ENCODE peak calls at places on chromosomes 3 and 15, in five cellular contexts. Z is DND-41, B is Peyer's patch, O is tibial artery, L is lower lobe of right lung. T is an unnamed sample.

GRCh38 chr3:129966876-129967275 is 7.6 kb upstream of the TRH start:
- DNase-seq in Z (no peak), B (no peak), O (no peak), L (no peak), T (no peak)

GRCh38 chr15:101043911-101044624 is 124.9 kb downstream of the LRRK1 start:
- DNase-seq in Z (no peak), B (peak; percentile 14), O (peak; percentile 12), L (peak; percentile 8), T (no peak)

GRCh38 chr15:61556037-61556648 is 327.0 kb upstream of the RORA start:
- DNase-seq in Z (no peak), B (no peak), O (no peak), L (no peak), T (no peak)

GRCh38 chr3:177300039-177300833 is 103.0 kb upstream of the TBL1XR1 start:
- DNase-seq in Z (no peak), B (no peak), O (peak; percentile 36), L (no peak), T (peak; percentile 56)

GRCh38 chr3:76991165-76991564 is 48.7 kb upstream of the ROBO2 start:
- DNase-seq in Z (no peak), B (no peak), O (no peak), L (no peak), T (no peak)

GRCh38 chr3:107987036-107987557 is 103.7 kb downstream of the CD47 start:
- DNase-seq in Z (no peak), B (peak; percentile 35), O (peak; percentile 92), L (peak; percentile 72), T (peak; percentile 81)

GRCh38 chr3:20043398-20043797 is 3.2 kb downstream of the KAT2B start:
- DNase-seq in Z (peak; percentile 72), B (peak; percentile 85), O (peak; percentile 89), L (peak; percentile 92), T (peak; percentile 90)

GRCh38 chr15:101445562-101446526 is 43.7 kb downstream of the PCSK6 start:
- DNase-seq in Z (no peak), B (no peak), O (no peak), L (no peak), T (no peak)

GRCh38 chr3:100615684-100616083 is 6.3 kb downstream of the ADGRG7 start:
- DNase-seq in Z (no peak), B (no peak), O (no peak), L (no peak), T (no peak)

GRCh38 chr3:160378331-160379109 is 20.5 kb downstream of the IFT80 start:
- DNase-seq in Z (no peak), B (no peak), O (no peak), L (no peak), T (no peak)

GRCh38 chr3:122299222-122299621 is 25.8 kb upstream of the CSTA start:
- DNase-seq in Z (no peak), B (no peak), O (no peak), L (no peak), T (no peak)

GRCh38 chr15:35286721-35287120 is 201.6 kb upstream of the NANOGP8 start:
- DNase-seq in Z (no peak), B (no peak), O (no peak), L (no peak), T (no peak)

GRCh38 chr15:63686352-63686751 is 89.2 kb downstream of the FBXL22 start:
- DNase-seq in Z (no peak), B (no peak), O (no peak), L (no peak), T (no peak)

GRCh38 chr3:11530153-11530721 is 113.5 kb downstream of the VGLL4 start:
- DNase-seq in Z (no peak), B (no peak), O (no peak), L (no peak), T (no peak)

GRCh38 chr3:42581709-42582473 is at the start of gene SEC22C:
- DNase-seq in Z (peak; percentile 94), B (peak; percentile 96), O (peak; percentile 96), L (peak; percentile 97), T (peak; percentile 98)

GRCh38 chr3:151869186-151869585 is 4.3 kb upstream of the SUCNR1 start:
- DNase-seq in Z (no peak), B (no peak), O (no peak), L (no peak), T (no peak)

GRCh38 chr3:88707837-88708236 is 399.6 kb upstream of the EPHA3 start:
- DNase-seq in Z (no peak), B (no peak), O (no peak), L (no peak), T (no peak)

GRCh38 chr3:177885063-177885462 is 651.2 kb upstream of the KCNMB2 start:
- DNase-seq in Z (no peak), B (no peak), O (no peak), L (no peak), T (no peak)

GRCh38 chr3:133081016-133081415 is 42.8 kb downstream of the TMEM108 start:
- DNase-seq in Z (no peak), B (no peak), O (no peak), L (no peak), T (no peak)

GRCh38 chr3:155130001-155130400 is 49.9 kb downstream of the MME start:
- DNase-seq in Z (no peak), B (no peak), O (no peak), L (no peak), T (no peak)

GRCh38 chr15:85757073-85757938 is 37.4 kb downstream of the KLHL25 start:
- DNase-seq in Z (no peak), B (no peak), O (no peak), L (no peak), T (peak; percentile 4)

GRCh38 chr15:99956820-99957641 is 223.8 kb upstream of the LYSMD4 start:
- DNase-seq in Z (no peak), B (no peak), O (no peak), L (no peak), T (no peak)

GRCh38 chr3:4413467-4413866 is 53.6 kb downstream of the SUMF1 start:
- DNase-seq in Z (no peak), B (no peak), O (no peak), L (no peak), T (no peak)

GRCh38 chr15:40047413-40048154 is 8.6 kb upstream of the SRP14 start:
- DNase-seq in Z (peak; percentile 63), B (peak; percentile 75), O (peak; percentile 63), L (peak; percentile 78), T (peak; percentile 81)

GRCh38 chr3:16476636-16477035 is 36.9 kb downstream of the RFTN1 start:
- DNase-seq in Z (no peak), B (no peak), O (no peak), L (no peak), T (no peak)

GRCh38 chr3:192246847-192247520 is 480.4 kb downstream of the FGF12 start:
- DNase-seq in Z (no peak), B (no peak), O (no peak), L (no peak), T (no peak)

GRCh38 chr15:68583321-68583720 is 4.5 kb downstream of the CORO2B start:
- DNase-seq in Z (no peak), B (no peak), O (no peak), L (no peak), T (no peak)

GRCh38 chr3:31226331-31226730 is 306.4 kb upstream of the STT3B start:
- DNase-seq in Z (peak; percentile 93), B (peak; percentile 72), O (no peak), L (no peak), T (no peak)

GRCh38 chr15:25624504-25625172 is 185.8 kb upstream of the UBE3A start:
- DNase-seq in Z (no peak), B (no peak), O (peak; percentile 33), L (no peak), T (no peak)

GRCh38 chr3:72535789-72536188 is 312.5 kb downstream of the SHQ1 start:
- DNase-seq in Z (no peak), B (no peak), O (no peak), L (no peak), T (no peak)

GRCh38 chr3:145952541-145952940 is 208.4 kb downstream of the PLOD2 start:
- DNase-seq in Z (no peak), B (no peak), O (no peak), L (no peak), T (no peak)

GRCh38 chr15:90316139-90316538 is 35.9 kb upstream of the ZNF774 start:
- DNase-seq in Z (no peak), B (no peak), O (no peak), L (no peak), T (no peak)
- H3K27ac ChIP-seq in Z (no peak overlapping the region), B (peak overlapping the region; percentile 28), O (peak overlapping the region; percentile 80), L (peak overlapping the region; percentile 66), T (peak overlapping the region; percentile 79)

GRCh38 chr3:149809694-149810093 is 3.3 kb upstream of the RNF13 start:
- DNase-seq in Z (no peak), B (no peak), O (no peak), L (no peak), T (no peak)

GRCh38 chr3:149813367-149814281 is 609 bp downstream of the RNF13 start:
- DNase-seq in Z (peak; percentile 27), B (peak; percentile 19), O (peak; percentile 24), L (no peak), T (no peak)

GRCh38 chr3:149812606-149813366 is at the start of gene RNF13:
- DNase-seq in Z (peak; percentile 94), B (peak; percentile 97), O (peak; percentile 99), L (peak; percentile 98), T (peak; percentile 98)

GRCh38 chr3:149810846-149811245 is 2.2 kb upstream of the RNF13 start:
- DNase-seq in Z (no peak), B (no peak), O (no peak), L (no peak), T (no peak)

DNA sequence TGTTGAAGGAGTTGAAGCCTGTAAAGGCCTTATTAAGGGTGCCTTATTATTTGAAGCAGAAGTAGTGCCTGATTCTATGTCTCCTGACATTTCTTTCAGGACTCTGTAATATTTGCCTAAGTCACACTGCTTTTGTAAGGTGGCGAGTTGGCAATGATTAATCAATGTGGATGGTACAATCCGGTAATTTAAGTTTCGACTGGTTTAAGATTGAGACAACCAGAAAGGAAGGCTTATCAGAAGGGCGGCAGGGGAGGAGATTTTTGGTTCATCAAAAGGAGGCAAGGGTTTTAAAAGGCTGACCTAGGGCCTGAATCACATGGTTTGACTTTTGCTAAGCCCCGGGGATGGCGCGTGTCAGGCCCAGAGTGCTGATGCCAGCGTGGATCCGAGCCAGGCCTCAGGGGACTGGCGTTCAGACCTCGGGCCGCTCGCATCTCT is 830 bp upstream of the RNF13 start:
- DNase-seq in Z (no peak), B (no peak), O (no peak), L (no peak), T (no peak)
- H3K27ac ChIP-seq in Z (peak overlapping the region; percentile 92), B (peak overlapping the region; percentile 92), O (peak overlapping the region; percentile 98), L (peak overlapping the region; percentile 99), T (peak overlapping the region; percentile 99)

GRCh38 chr3:29694783-29695182 is 413.9 kb downstream of the RBMS3 start:
- DNase-seq in Z (no peak), B (no peak), O (no peak), L (no peak), T (no peak)
- H3K27ac ChIP-seq in Z (no peak overlapping the region), B (no peak overlapping the region), O (peak overlapping the region; percentile 81), L (peak overlapping the region; percentile 63), T (peak overlapping the region; percentile 74)

DNA sequence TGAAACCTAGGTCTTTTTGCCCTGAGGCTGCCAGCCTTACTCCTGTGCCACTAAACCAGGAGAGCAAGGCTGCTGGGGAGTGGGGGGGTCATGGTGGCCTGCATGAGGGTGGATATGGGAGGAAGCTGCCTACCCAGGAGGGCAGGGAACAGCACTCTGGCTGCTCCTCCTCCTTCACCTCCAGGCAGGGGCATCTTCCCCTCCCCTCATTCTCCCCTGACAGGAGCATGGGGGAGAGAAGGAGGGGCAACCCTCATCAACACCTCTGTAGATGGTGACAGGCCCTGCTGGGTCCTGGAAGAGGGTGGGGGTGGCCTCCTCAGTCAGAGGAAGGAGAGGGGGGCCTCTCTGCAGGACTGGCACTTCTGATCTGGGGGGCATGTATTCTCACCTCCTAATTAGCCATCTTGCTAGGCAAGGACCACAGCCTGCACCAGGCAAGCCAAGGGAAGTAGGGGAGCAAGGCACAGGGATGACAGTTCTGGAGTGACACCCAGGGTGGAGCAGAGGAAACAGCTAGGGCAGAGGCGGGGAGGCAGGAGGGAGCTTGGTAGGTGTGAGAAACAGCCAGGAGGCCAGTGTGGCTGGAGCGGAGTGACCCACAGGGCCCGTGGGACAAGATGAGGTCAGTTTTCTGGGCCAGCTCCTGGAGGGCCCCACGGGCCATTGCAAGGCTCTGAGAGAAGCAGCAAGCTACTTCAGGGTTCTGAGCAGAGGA is 4.9 kb downstream of the CCDC33 start:
- DNase-seq in Z (no peak), B (no peak), O (no peak), L (no peak), T (no peak)
- H3K27ac ChIP-seq in Z (no peak overlapping the region), B (no peak overlapping the region), O (peak overlapping the region; percentile 11), L (no peak overlapping the region), T (peak overlapping the region; percentile 53)